ENCODE peak calls at places on chromosomes 11 and 22, in six cellular contexts. X is lower lobe of right lung, M is transverse colon, P is fibroblast of lung, O is uterus, A is cardiac muscle cell. C is an unnamed sample.

GRCh38 chr11:77086521-77087472 is 15.8 kb upstream of the OMP start:
- DNase-seq in X (peak; percentile 41), M (peak; percentile 87), P (no peak), O (no peak), A (peak; percentile 57), C (no peak)

GRCh38 chr11:106842134-106842533 is 176.1 kb downstream of the GUCY1A2 start:
- DNase-seq in X (no peak), M (no peak), P (no peak), O (no peak), A (no peak), C (no peak)

GRCh38 chr11:1230121-1230455 is 7.2 kb downstream of the MUC5B start:
- DNase-seq in X (no peak), M (no peak), P (no peak), O (no peak), A (no peak), C (no peak)

GRCh38 chr11:65625628-65626342 is 10.2 kb downstream of the PCNX3 start:
- DNase-seq in X (peak; percentile 81), M (peak; percentile 70), P (no peak), O (peak; percentile 52), A (peak; percentile 50), C (peak; percentile 36)

GRCh38 chr22:20810645-20811044 is 36.7 kb downstream of the SERPIND1 start:
- DNase-seq in X (no peak), M (no peak), P (no peak), O (no peak), A (no peak), C (no peak)

GRCh38 chr11:16280256-16280682 is 76.1 kb downstream of the SOX6 start:
- DNase-seq in X (peak; percentile 43), M (peak; percentile 92), P (peak; percentile 19), O (no peak), A (no peak), C (no peak)

GRCh38 chr22:39556970-39557811 is 13.4 kb upstream of the CACNA1I start:
- DNase-seq in X (no peak), M (no peak), P (peak; percentile 14), O (no peak), A (peak; percentile 21), C (no peak)

GRCh38 chr22:18954941-18955571 is 19.0 kb upstream of the PRODH start:
- DNase-seq in X (peak; percentile 32), M (no peak), P (no peak), O (no peak), A (no peak), C (no peak)

DNA sequence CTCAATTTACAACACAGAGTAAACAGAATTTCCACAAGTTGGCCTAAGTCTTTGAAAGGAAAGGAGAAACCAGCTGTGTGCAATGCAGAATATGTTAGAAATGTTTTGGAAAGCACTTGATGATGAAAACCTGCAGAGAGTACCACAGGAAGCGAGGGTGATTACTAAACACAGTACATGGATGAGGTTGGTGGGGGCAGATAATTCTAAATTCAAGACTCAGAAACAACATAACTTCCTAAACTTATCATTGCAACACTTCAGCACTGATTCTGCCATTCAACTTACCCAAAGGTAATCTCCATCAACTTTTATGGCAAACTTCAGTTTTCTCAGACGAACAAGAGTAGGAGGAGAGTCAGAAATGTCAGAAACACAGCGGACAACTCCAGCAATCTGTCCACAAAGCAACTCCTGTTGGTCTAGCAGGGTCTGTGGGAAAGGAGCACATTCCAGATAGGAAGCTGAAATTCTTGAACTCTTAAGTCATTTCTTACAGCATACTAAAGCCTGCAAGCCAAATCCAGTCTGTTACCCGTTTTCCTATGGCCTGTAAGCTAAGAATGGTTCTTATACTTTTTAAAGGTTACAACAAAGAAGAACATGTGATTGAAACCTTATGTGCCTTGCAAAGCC is 6.8 kb downstream of the HPS4 start:
- DNase-seq in X (no peak), M (no peak), P (peak; percentile 94), O (no peak), A (peak; percentile 90), C (no peak)
- H3K27ac ChIP-seq in X (no peak overlapping the region), M (no peak overlapping the region), P (no peak overlapping the region), O (no peak overlapping the region), A (no peak overlapping the region), C (no peak overlapping the region)

GRCh38 chr22:42116848-42117424 is 13.7 kb downstream of the CYP2D6 start:
- DNase-seq in X (peak; percentile 67), M (peak; percentile 40), P (no peak), O (no peak), A (peak; percentile 33), C (no peak)

GRCh38 chr22:42114721-42115120 is 15.9 kb downstream of the CYP2D6 start:
- DNase-seq in X (no peak), M (no peak), P (no peak), O (no peak), A (peak; percentile 30), C (no peak)

GRCh38 chr22:42108848-42109247 is 18.3 kb upstream of the NDUFA6 start:
- DNase-seq in X (no peak), M (no peak), P (no peak), O (no peak), A (no peak), C (no peak)

GRCh38 chr22:42111798-42112197 is 18.8 kb downstream of the CYP2D6 start:
- DNase-seq in X (no peak), M (no peak), P (no peak), O (no peak), A (no peak), C (no peak)
- H3K4me3 ChIP-seq in X (no peak overlapping the region), M (no peak overlapping the region), P (no peak overlapping the region), O (no peak overlapping the region), A (no peak overlapping the region), C (no peak overlapping the region)

DNA sequence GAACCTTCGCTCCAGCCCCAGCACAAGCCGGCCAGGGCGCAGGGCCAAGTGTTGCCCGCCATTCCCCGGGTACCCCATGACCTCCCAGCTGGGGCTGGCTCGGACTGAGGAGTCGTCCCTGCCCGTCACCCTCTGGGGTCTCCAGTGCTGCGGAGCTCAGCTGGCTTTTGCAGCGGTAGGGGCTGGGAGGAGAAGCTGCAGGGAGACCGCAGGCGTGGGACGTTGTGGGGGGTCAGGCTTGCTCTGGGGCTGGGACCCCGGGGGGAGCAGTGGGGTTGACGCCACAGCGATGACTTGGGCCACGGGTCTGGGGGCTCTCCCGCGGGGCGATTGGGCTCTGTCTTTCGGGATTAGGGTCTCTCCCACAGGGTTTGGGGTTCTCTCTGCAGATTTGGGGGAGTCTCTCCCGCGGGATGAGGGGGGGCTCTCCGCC is 376 bp upstream of the GAL start:
- DNase-seq in X (no peak), M (no peak), P (no peak), O (no peak), A (no peak), C (no peak)
- H3K27ac ChIP-seq in X (no peak overlapping the region), M (no peak overlapping the region), P (no peak overlapping the region), O (no peak overlapping the region), A (no peak overlapping the region), C (no peak overlapping the region)

GRCh38 chr11:38043060-38043459 is 1445.0 kb upstream of the RAG2 start:
- DNase-seq in X (no peak), M (no peak), P (no peak), O (no peak), A (no peak), C (no peak)

DNA sequence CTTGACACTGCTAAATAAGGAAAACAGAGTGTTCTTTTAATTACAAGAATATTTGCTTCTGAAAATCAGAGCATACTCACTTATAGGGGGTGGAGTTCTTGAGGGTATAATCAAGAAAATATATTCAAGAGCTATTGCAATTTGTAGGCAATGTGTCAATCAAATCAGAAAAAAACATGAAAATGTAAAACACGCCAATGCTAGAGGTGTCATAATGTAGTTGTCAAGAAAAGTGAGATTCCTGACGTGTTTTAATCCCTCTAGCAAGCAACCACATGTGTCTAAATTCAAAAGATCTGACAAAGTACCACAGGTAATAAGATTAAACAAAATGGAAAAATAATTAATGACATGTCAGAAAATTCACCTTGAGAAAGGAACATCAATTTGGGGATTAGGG is 1440.7 kb upstream of the RAG2 start:
- DNase-seq in X (no peak), M (no peak), P (no peak), O (no peak), A (no peak), C (no peak)
- H3K4me3 ChIP-seq in X (no peak overlapping the region), M (no peak overlapping the region), P (no peak overlapping the region), O (no peak overlapping the region), A (no peak overlapping the region), C (no peak overlapping the region)

DNA sequence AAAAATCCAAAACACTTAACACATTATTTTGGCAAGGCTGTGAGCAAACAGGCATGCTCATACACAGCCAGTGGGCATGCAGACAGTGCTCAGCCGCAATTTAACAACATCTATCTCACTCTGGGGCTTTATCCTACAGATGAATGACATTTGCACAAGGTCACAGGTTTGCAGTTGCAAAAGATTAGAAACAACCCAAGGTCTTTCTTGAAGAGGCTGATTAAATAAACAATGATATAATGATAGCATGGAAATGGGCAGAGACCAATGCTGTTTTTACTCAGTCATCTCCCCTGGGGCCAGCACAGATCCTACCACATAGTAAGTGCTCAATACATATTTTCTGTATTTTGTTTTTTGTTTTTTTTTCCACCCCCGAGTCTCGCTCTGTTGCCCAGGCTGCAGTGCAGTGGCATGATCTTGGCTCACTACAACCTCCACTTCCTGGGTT is 9.4 kb downstream of the A4GALT start:
- DNase-seq in X (no peak), M (no peak), P (no peak), O (no peak), A (no peak), C (no peak)
- H3K27ac ChIP-seq in X (peak overlapping the region; percentile 41), M (peak overlapping the region; percentile 31), P (no peak overlapping the region), O (peak overlapping the region; percentile 48), A (no peak overlapping the region), C (no peak overlapping the region)

GRCh38 chr22:23764931-23765881 is 2.4 kb downstream of the C22orf15 start:
- DNase-seq in X (no peak), M (no peak), P (no peak), O (no peak), A (no peak), C (no peak)

GRCh38 chr22:23762866-23763578 is at the start of gene C22orf15:
- DNase-seq in X (no peak), M (no peak), P (peak; percentile 47), O (no peak), A (peak; percentile 66), C (no peak)

GRCh38 chr22:23767303-23767672 is 484 bp downstream of the CHCHD10 start:
- DNase-seq in X (no peak), M (no peak), P (no peak), O (no peak), A (no peak), C (no peak)

GRCh38 chr22:23760056-23760455 is 2.7 kb upstream of the C22orf15 start:
- DNase-seq in X (no peak), M (no peak), P (no peak), O (no peak), A (no peak), C (no peak)

GRCh38 chr22:23763579-23764331 is 965 bp downstream of the C22orf15 start:
- DNase-seq in X (peak; percentile 73), M (no peak), P (no peak), O (no peak), A (no peak), C (no peak)
- H3K4me3 ChIP-seq in X (peak overlapping the region; percentile 37), M (no peak overlapping the region), P (peak overlapping the region; percentile 9), O (no peak overlapping the region), A (no peak overlapping the region), C (peak overlapping the region; percentile 48)

GRCh38 chr11:27677108-27677507 is 23.1 kb downstream of the BDNF start:
- DNase-seq in X (no peak), M (no peak), P (no peak), O (no peak), A (no peak), C (no peak)

GRCh38 chr11:27678242-27678641 is 22.0 kb downstream of the BDNF start:
- DNase-seq in X (no peak), M (no peak), P (peak; percentile 70), O (no peak), A (no peak), C (no peak)

GRCh38 chr11:27679136-27680015 is 20.9 kb downstream of the BDNF start:
- DNase-seq in X (no peak), M (no peak), P (peak; percentile 37), O (no peak), A (peak; percentile 58), C (no peak)

GRCh38 chr11:27681664-27682063 is 18.6 kb downstream of the BDNF start:
- DNase-seq in X (no peak), M (no peak), P (no peak), O (no peak), A (no peak), C (no peak)
- H3K27ac ChIP-seq in X (no peak overlapping the region), M (no peak overlapping the region), P (no peak overlapping the region), O (no peak overlapping the region), A (no peak overlapping the region), C (no peak overlapping the region)

C was measured in effector memory CD4-positive, alpha-beta T cell.